ENCODE peak calls at places on chromosomes 4 and X, in ten cellular contexts. O is left lung; Z is lower lobe of right lung; D is OCI-LY7; K is heart right ventricle; G is heart left ventricle; R is CD8-positive, alpha-beta T cell; H is PC-9; Y is fibroblast of lung; T is IMR-90. J is an unnamed sample.

GRCh38 chr4:83589283-83589682 is 53.4 kb downstream of the GPAT3 start:
- DNase-seq in O (no peak), Z (no peak), D (no peak), K (no peak), G (no peak), R (no peak), H (no peak), Y (no peak), T (no peak), J (no peak)

GRCh38 chrX:150731795-150732194 is 38.6 kb downstream of the MTMR1 start:
- DNase-seq in O (no peak), Z (no peak), D (no peak), K (no peak), G (no peak), R (no peak), H (peak; percentile 49), Y (peak; percentile 91), T (peak; percentile 97), J (no peak)

GRCh38 chr4:20430555-20430954 is 178.8 kb downstream of the SLIT2 start:
- DNase-seq in O (no peak), Z (no peak), D (no peak), K (no peak), G (no peak), R (no peak), H (no peak), Y (peak; percentile 42), T (peak; percentile 69), J (no peak)

GRCh38 chr4:15025693-15026092 is 23.4 kb downstream of the CPEB2 start:
- DNase-seq in O (no peak), Z (no peak), D (no peak), K (no peak), G (no peak), R (no peak), H (no peak), Y (no peak), T (no peak), J (no peak)

GRCh38 chr4:142265536-142265935 is 580.6 kb downstream of the INPP4B start:
- DNase-seq in O (no peak), Z (no peak), D (no peak), K (no peak), G (peak; percentile 32), R (no peak), H (peak; percentile 53), Y (peak; percentile 81), T (peak; percentile 75), J (no peak)

GRCh38 chr4:122854860-122855259 is 28.2 kb downstream of the FGF2 start:
- DNase-seq in O (no peak), Z (no peak), D (no peak), K (no peak), G (no peak), R (no peak), H (peak; percentile 6), Y (no peak), T (no peak), J (peak; percentile 82)

GRCh38 chrX:9149831-9150230 is 115.9 kb upstream of the FAM9B start:
- DNase-seq in O (no peak), Z (no peak), D (no peak), K (no peak), G (no peak), R (no peak), H (no peak), Y (peak; percentile 31), T (peak; percentile 17), J (no peak)

GRCh38 chr4:48944659-48945290 is 38.2 kb upstream of the OCIAD2 start:
- DNase-seq in O (no peak), Z (no peak), D (peak; percentile 37), K (no peak), G (no peak), R (peak; percentile 46), H (no peak), Y (no peak), T (no peak), J (no peak)

GRCh38 chr4:13917010-13917409 is 289.5 kb upstream of the BOD1L1 start:
- DNase-seq in O (no peak), Z (no peak), D (no peak), K (no peak), G (no peak), R (no peak), H (no peak), Y (peak; percentile 47), T (peak; percentile 61), J (no peak)

GRCh38 chr4:174713181-174713580 is 115.9 kb downstream of the GLRA3 start:
- DNase-seq in O (no peak), Z (no peak), D (no peak), K (no peak), G (no peak), R (no peak), H (no peak), Y (no peak), T (no peak), J (no peak)

GRCh38 chr4:1241936-1242505 is 6.9 kb downstream of the CTBP1 start:
- DNase-seq in O (peak; percentile 27), Z (no peak), D (no peak), K (peak; percentile 7), G (no peak), R (no peak), H (no peak), Y (no peak), T (no peak), J (peak; percentile 10)

GRCh38 chrX:69298466-69299140 is 133.3 kb upstream of the PJA1 start:
- DNase-seq in O (no peak), Z (no peak), D (no peak), K (no peak), G (no peak), R (no peak), H (no peak), Y (no peak), T (peak; percentile 4), J (no peak)

GRCh38 chr4:70948665-70949284 is 44.7 kb upstream of the DCK start:
- DNase-seq in O (no peak), Z (no peak), D (no peak), K (no peak), G (no peak), R (no peak), H (no peak), Y (no peak), T (no peak), J (no peak)
- H3K4me1 ChIP-seq in O (peaks cover 39% of the 10 kb centered on the region), Z (peaks cover 39% of the 10 kb centered on the region), D (peaks cover 13% of the 10 kb centered on the region), K (no peaks in the 10 kb centered on the region), G (no peaks in the 10 kb centered on the region), R (no peaks in the 10 kb centered on the region), H (no peaks in the 10 kb centered on the region), Y (no peaks in the 10 kb centered on the region), T (peaks cover 6% of the 10 kb centered on the region), J (no peaks in the 10 kb centered on the region)

DNA sequence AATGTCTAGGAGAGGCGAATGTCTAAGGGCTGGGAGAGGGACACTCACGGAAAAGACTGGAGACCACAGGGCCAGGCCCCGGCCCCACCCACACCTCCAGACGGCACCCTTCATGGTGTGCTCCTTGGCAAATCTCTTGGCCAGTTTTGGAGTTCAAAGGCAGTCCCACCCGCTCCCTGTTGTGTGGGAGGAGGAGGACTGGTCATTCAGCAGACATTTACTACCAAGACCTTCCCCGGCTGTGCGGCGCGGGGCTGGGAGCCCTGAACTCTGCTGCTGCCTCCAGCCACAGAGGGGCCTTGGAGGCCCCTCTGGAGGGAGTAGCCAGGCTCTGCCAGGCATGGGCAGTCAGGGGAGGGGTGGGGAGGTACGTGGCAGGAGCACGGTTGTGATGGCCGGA is 8.7 kb upstream of the TBC1D14 start:
- DNase-seq in O (peak; percentile 27), Z (no peak), D (no peak), K (no peak), G (no peak), R (no peak), H (no peak), Y (no peak), T (no peak), J (no peak)
- H3K4me1 ChIP-seq in O (peaks cover 14% of the 10 kb centered on the region), Z (no peaks in the 10 kb centered on the region), D (peaks cover 3% of the 10 kb centered on the region), K (peaks cover 3% of the 10 kb centered on the region), G (peaks cover 5% of the 10 kb centered on the region), R (peaks cover 19% of the 10 kb centered on the region), H (no peaks in the 10 kb centered on the region), Y (no peaks in the 10 kb centered on the region), T (peaks cover 3% of the 10 kb centered on the region), J (no peaks in the 10 kb centered on the region)

DNA sequence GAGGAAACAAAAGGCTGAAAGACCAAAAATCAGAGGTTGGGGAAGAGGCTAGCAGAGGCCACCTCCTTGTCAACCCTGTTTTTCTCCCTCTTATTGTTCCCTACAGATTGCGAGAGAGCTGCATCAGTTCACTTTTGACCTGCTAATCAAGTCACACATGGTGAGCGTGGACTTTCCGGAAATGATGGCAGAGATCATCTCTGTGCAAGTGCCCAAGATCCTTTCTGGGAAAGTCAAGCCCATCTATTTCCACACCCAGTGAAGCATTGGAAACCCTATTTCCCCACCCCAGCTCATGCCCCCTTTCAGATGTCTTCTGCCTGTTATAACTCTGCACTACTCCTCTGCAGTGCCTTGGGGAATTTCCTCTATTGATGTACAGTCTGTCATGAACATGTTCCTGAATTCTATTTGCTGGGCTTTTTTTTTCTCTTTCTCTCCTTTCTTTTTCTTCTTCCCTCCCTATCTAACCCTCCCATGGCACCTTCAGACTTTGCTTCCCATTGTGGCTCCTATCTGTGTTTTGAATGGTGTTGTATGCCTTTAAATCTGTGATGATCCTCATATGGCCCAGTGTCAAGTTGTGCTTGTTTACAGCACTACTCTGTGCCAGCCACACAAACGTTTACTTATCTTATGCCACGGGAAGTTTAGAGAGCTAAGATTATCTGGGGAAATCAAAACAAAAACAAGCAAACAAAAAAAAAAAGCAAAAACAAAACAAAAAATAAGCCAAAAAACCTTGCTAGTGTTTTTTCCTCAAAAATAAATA is 179.9 kb downstream of the AR start:
- DNase-seq in O (no peak), Z (no peak), D (no peak), K (no peak), G (no peak), R (no peak), H (no peak), Y (no peak), T (no peak), J (no peak)
- H3K4me1 ChIP-seq in O (peaks cover 6% of the 10 kb centered on the region), Z (no peaks in the 10 kb centered on the region), D (no peaks in the 10 kb centered on the region), K (peaks cover 11% of the 10 kb centered on the region), G (peaks cover 4% of the 10 kb centered on the region), R (no peaks in the 10 kb centered on the region), H (no peaks in the 10 kb centered on the region), Y (no peaks in the 10 kb centered on the region), T (no peaks in the 10 kb centered on the region), J (no peaks in the 10 kb centered on the region)

GRCh38 chrX:45757272-45757671 is 556.6 kb upstream of the DIPK2B start:
- DNase-seq in O (no peak), Z (no peak), D (no peak), K (no peak), G (no peak), R (no peak), H (no peak), Y (no peak), T (no peak), J (no peak)

GRCh38 chrX:45756562-45756961 is 555.9 kb upstream of the DIPK2B start:
- DNase-seq in O (no peak), Z (no peak), D (no peak), K (no peak), G (no peak), R (no peak), H (no peak), Y (no peak), T (no peak), J (no peak)

GRCh38 chrX:45760187-45760742 is 559.6 kb upstream of the DIPK2B start:
- DNase-seq in O (no peak), Z (no peak), D (no peak), K (no peak), G (no peak), R (no peak), H (no peak), Y (no peak), T (no peak), J (no peak)

GRCh38 chrX:45758319-45758718 is 557.6 kb upstream of the DIPK2B start:
- DNase-seq in O (no peak), Z (no peak), D (no peak), K (no peak), G (no peak), R (peak; percentile 37), H (no peak), Y (peak; percentile 84), T (peak; percentile 93), J (no peak)

GRCh38 chrX:45758738-45759397 is 558.2 kb upstream of the DIPK2B start:
- DNase-seq in O (no peak), Z (no peak), D (no peak), K (no peak), G (no peak), R (peak; percentile 25), H (no peak), Y (no peak), T (peak; percentile 49), J (no peak)
- H3K4me1 ChIP-seq in O (peaks cover 92% of the 10 kb centered on the region), Z (peaks cover 35% of the 10 kb centered on the region), D (no peaks in the 10 kb centered on the region), K (no peaks in the 10 kb centered on the region), G (no peaks in the 10 kb centered on the region), R (peaks cover 31% of the 10 kb centered on the region), H (no peaks in the 10 kb centered on the region), Y (peaks cover 22% of the 10 kb centered on the region), T (peaks cover 11% of the 10 kb centered on the region), J (no peaks in the 10 kb centered on the region)

J was measured in breast epithelium.